ENCODE peak calls at places on chromosomes 11 and 22, in four cellular contexts. C is hepatocyte, Y is uterus, T is epithelial cell of esophagus. K is an unnamed sample.

GRCh38 chr11:12201016-12201985 is 90.9 kb downstream of the MICAL2 start:
- DNase-seq in C (peak), Y (peak), T (peak), K (no peak)

GRCh38 chr22:35893698-35894097 is 134.9 kb downstream of the RBFOX2 start:
- DNase-seq in C (no peak), Y (peak), T (no peak), K (no peak)

GRCh38 chr11:40722179-40722795 is 737.2 kb downstream of the LRRC4C start:
- DNase-seq in C (peak), Y (no peak), T (peak), K (peak)

GRCh38 chr22:32502346-32502745 is 27.7 kb downstream of the FBXO7 start:
- DNase-seq in C (no peak), Y (no peak), T (peak), K (no peak)

GRCh38 chr11:113618360-113618759 is 87.7 kb downstream of the TMPRSS5 start:
- DNase-seq in C (no peak), Y (no peak), T (no peak), K (no peak)

GRCh38 chr22:49812838-49813237 is 14.8 kb downstream of the BRD1 start:
- DNase-seq in C (no peak), Y (no peak), T (no peak), K (no peak)

GRCh38 chr11:11038339-11039248 is 180.7 kb upstream of the ZBED5 start:
- DNase-seq in C (no peak), Y (no peak), T (no peak), K (no peak)

GRCh38 chr11:60978546-60979380 is 7.3 kb downstream of the CD6 start:
- DNase-seq in C (no peak), Y (no peak), T (peak), K (no peak)

GRCh38 chr11:75311858-75312288 is 39.6 kb downstream of the ARRB1 start:
- DNase-seq in C (peak), Y (peak), T (no peak), K (peak)

GRCh38 chr22:33861216-33861875 is 58.9 kb downstream of the LARGE1 start:
- DNase-seq in C (no peak), Y (no peak), T (no peak), K (no peak)

GRCh38 chr11:35404397-35404775 is 15.0 kb downstream of the SLC1A2 start:
- DNase-seq in C (peak), Y (peak), T (no peak), K (peak)

GRCh38 chr11:31699066-31699465 is 112.1 kb downstream of the PAX6 start:
- DNase-seq in C (no peak), Y (no peak), T (no peak), K (no peak)

GRCh38 chr22:38298312-38299000 is 18.8 kb downstream of the CSNK1E start:
- DNase-seq in C (peak), Y (no peak), T (peak), K (no peak)

GRCh38 chr22:43101306-43101705 is 9.2 kb upstream of the BIK start:
- DNase-seq in C (no peak), Y (no peak), T (no peak), K (no peak)

GRCh38 chr11:61509058-61510029 is 795 bp downstream of the LRRC10B start:
- DNase-seq in C (peak), Y (peak), T (peak), K (peak)

GRCh38 chr11:110430267-110431211 is 791 bp downstream of the FDX1 start:
- DNase-seq in C (peak), Y (no peak), T (peak), K (peak)

GRCh38 chr11:88359529-88359928 is 22.0 kb upstream of the CTSC start:
- DNase-seq in C (no peak), Y (no peak), T (no peak), K (no peak)

GRCh38 chr11:119671561-119672015 is 57.4 kb downstream of the NECTIN1 start:
- DNase-seq in C (no peak), Y (peak), T (peak), K (no peak)

GRCh38 chr11:69027704-69028372 is 14.8 kb upstream of the MRGPRF start:
- DNase-seq in C (no peak), Y (no peak), T (peak), K (no peak)

GRCh38 chr11:72113170-72113808 is 794 bp upstream of the ANAPC15 start:
- DNase-seq in C (no peak), Y (no peak), T (peak), K (no peak)

GRCh38 chr11:95508219-95508880 is 277.3 kb upstream of the SESN3 start:
- DNase-seq in C (no peak), Y (no peak), T (no peak), K (no peak)
- H3K4me3 ChIP-seq in C (no peak), Y (no peak), T (no peak), K (no peak)

GRCh38 chr11:46391186-46391577 is 394 bp downstream of the CHRM4 start:
- DNase-seq in C (no peak), Y (no peak), T (no peak), K (no peak)

GRCh38 chr11:46391578-46392420 is at the start of gene CHRM4:
- DNase-seq in C (peak), Y (no peak), T (no peak), K (peak)

GRCh38 chr11:46393231-46393616 is 1.6 kb upstream of the CHRM4 start:
- DNase-seq in C (no peak), Y (no peak), T (no peak), K (no peak)

GRCh38 chr11:46393759-46394158 is 2.2 kb upstream of the CHRM4 start:
- DNase-seq in C (no peak), Y (no peak), T (no peak), K (no peak)

GRCh38 chr11:46392421-46393230 is 1.1 kb upstream of the CHRM4 start:
- DNase-seq in C (peak), Y (peak), T (peak), K (peak)
- H3K4me3 ChIP-seq in C (peak), Y (no peak), T (peak), K (no peak)

GRCh38 chr11:19659529-19659928 is 53.1 kb upstream of the NAV2 start:
- DNase-seq in C (no peak), Y (no peak), T (no peak), K (no peak)
- H3K4me3 ChIP-seq in C (no peak), Y (no peak), T (no peak), K (no peak)

GRCh38 chr11:65227879-65228278 is 33.9 kb upstream of the POLA2 start:
- DNase-seq in C (no peak), Y (no peak), T (no peak), K (no peak)

GRCh38 chr11:65225284-65226102 is 36.3 kb upstream of the POLA2 start:
- DNase-seq in C (peak), Y (peak), T (peak), K (peak)

GRCh38 chr11:65226103-65226442 is 35.7 kb upstream of the POLA2 start:
- DNase-seq in C (no peak), Y (no peak), T (no peak), K (no peak)

GRCh38 chr11:65223031-65223430 is 38.7 kb upstream of the POLA2 start:
- DNase-seq in C (no peak), Y (no peak), T (no peak), K (no peak)

DNA sequence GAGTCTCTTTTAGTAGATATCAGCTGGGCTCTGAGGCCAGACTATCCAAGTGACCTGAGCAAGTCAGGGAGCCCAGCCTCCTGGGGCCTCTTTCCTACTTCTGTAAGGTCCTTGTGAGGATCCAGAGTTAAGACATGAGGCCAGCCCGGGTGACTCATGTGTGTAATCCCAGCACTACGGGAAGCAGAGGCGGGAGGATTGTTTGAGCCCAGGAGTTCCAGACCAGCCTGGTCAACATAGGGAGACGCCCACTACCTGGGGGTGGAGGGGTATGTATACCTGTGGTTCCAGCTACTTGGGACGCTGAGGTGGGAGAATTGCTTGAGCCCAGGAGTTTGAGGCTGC is 36.9 kb upstream of the POLA2 start:
- DNase-seq in C (peak), Y (peak), T (peak), K (peak)
- H3K4me3 ChIP-seq in C (no peak), Y (no peak), T (no peak), K (no peak)

DNA sequence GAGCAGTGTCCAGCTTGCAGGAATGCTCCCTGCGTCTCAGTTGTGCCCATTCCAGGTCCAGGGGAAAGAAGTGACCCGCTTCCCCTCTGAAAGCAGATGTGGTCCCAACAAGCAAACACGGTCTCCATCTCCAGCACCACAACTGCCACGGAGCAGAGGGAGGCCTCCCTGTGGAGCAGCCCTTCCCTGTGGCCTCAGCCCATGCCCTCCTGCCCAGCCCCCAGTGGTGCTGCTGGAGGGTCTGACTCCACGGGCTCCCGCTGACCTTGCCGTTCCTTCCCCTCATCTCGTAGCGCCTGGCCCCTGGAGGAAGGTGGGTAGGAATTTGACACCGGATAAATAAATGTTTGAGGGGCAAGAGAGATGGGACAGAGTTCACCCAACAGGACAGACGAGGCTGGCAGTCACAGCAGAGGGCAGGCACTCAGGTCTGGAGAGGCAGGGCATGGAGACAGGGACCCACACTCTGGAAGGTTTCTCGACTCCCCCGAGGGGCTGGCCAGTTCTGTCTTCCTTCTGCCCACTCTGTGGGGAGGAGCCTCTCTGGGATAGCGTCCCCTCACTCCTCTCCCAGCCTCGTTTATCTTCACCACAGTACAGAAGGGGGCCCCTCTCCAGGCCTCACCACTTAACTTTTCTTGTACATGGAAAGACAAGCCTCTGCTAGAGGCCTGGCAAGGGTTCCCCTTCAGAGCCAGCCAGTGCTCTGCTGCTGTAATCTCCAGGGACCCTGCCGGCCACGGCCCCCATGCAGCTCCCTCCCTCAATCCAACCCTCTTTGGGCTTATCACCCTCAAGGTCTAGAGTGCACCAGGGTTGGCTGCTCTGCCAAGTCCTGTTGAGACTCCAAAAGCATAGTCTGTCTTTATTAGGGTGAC is 7.5 kb upstream of the ST3GAL4 start:
- DNase-seq in C (no peak), Y (no peak), T (no peak), K (no peak)
- H3K4me3 ChIP-seq in C (no peak), Y (no peak), T (no peak), K (no peak)